ENCODE peak calls at places on chromosomes 16 and 17, in seven cellular contexts. One of them, this sample, is unnamed.
A peak's percentile ranks its signal among the peaks of the same experiment; 100 is the strongest.

GRCh38 chr16:81896902-81897301 is 114.4 kb downstream of the SDR42E1 start:
- DNase-seq in left ventricle myocardium inferior: no peak
- DNase-seq in lower lobe of right lung: no peak
- DNase-seq in effector memory CD4-positive, alpha-beta T cell: no peak
- DNase-seq in body of pancreas: no peak
- DNase-seq in adrenal gland: no peak
- DNase-seq in lung: no peak
- DNase-seq in this sample: no peak

GRCh38 chr17:55354010-55354409 is 67.6 kb downstream of the MMD start:
- DNase-seq in left ventricle myocardium inferior: no peak
- DNase-seq in lower lobe of right lung: no peak
- DNase-seq in effector memory CD4-positive, alpha-beta T cell: no peak
- DNase-seq in body of pancreas: no peak
- DNase-seq in adrenal gland: no peak
- DNase-seq in lung: no peak
- DNase-seq in this sample: no peak

GRCh38 chr17:68511671-68512246 is 471 bp upstream of the PRKAR1A start:
- DNase-seq in left ventricle myocardium inferior: peak; percentile 85
- DNase-seq in lower lobe of right lung: peak; percentile 83
- DNase-seq in effector memory CD4-positive, alpha-beta T cell: peak; percentile 59
- DNase-seq in body of pancreas: peak; percentile 76
- DNase-seq in adrenal gland: peak; percentile 82
- DNase-seq in lung: peak; percentile 84
- DNase-seq in this sample: no peak

GRCh38 chr16:4612977-4613635 is 1.6 kb downstream of the UBALD1 start:
- DNase-seq in left ventricle myocardium inferior: no peak
- DNase-seq in lower lobe of right lung: no peak
- DNase-seq in effector memory CD4-positive, alpha-beta T cell: no peak
- DNase-seq in body of pancreas: no peak
- DNase-seq in adrenal gland: no peak
- DNase-seq in lung: no peak
- DNase-seq in this sample: no peak

GRCh38 chr16:715448-716249 is 731 bp downstream of the METRN start:
- DNase-seq in left ventricle myocardium inferior: no peak
- DNase-seq in lower lobe of right lung: no peak
- DNase-seq in effector memory CD4-positive, alpha-beta T cell: no peak
- DNase-seq in body of pancreas: no peak
- DNase-seq in adrenal gland: no peak
- DNase-seq in lung: no peak
- DNase-seq in this sample: peak; percentile 53

GRCh38 chr17:8360260-8360659 is 16.2 kb downstream of the KRABD2 start:
- DNase-seq in left ventricle myocardium inferior: no peak
- DNase-seq in lower lobe of right lung: no peak
- DNase-seq in effector memory CD4-positive, alpha-beta T cell: no peak
- DNase-seq in body of pancreas: no peak
- DNase-seq in adrenal gland: no peak
- DNase-seq in lung: no peak
- DNase-seq in this sample: no peak

GRCh38 chr16:86211800-86212199 is 298.5 kb upstream of the FOXF1 start:
- DNase-seq in left ventricle myocardium inferior: no peak
- DNase-seq in lower lobe of right lung: no peak
- DNase-seq in effector memory CD4-positive, alpha-beta T cell: no peak
- DNase-seq in body of pancreas: no peak
- DNase-seq in adrenal gland: no peak
- DNase-seq in lung: no peak
- DNase-seq in this sample: no peak

GRCh38 chr17:21283482-21284318 is 811 bp upstream of the MAP2K3 start:
- DNase-seq in left ventricle myocardium inferior: no peak
- DNase-seq in lower lobe of right lung: no peak
- DNase-seq in effector memory CD4-positive, alpha-beta T cell: no peak
- DNase-seq in body of pancreas: peak; percentile 61
- DNase-seq in adrenal gland: peak; percentile 69
- DNase-seq in lung: no peak
- DNase-seq in this sample: no peak

GRCh38 chr16:51636913-51637743 is 486.1 kb upstream of the SALL1 start:
- DNase-seq in left ventricle myocardium inferior: no peak
- DNase-seq in lower lobe of right lung: no peak
- DNase-seq in effector memory CD4-positive, alpha-beta T cell: no peak
- DNase-seq in body of pancreas: no peak
- DNase-seq in adrenal gland: no peak
- DNase-seq in lung: no peak
- DNase-seq in this sample: no peak

GRCh38 chr17:27572665-27573064 is 58.3 kb upstream of the LGALS9 start:
- DNase-seq in left ventricle myocardium inferior: no peak
- DNase-seq in lower lobe of right lung: no peak
- DNase-seq in effector memory CD4-positive, alpha-beta T cell: no peak
- DNase-seq in body of pancreas: no peak
- DNase-seq in adrenal gland: no peak
- DNase-seq in lung: no peak
- DNase-seq in this sample: no peak

GRCh38 chr17:48555183-48555615 is 10.3 kb upstream of the HOXB2 start:
- DNase-seq in left ventricle myocardium inferior: no peak
- DNase-seq in lower lobe of right lung: no peak
- DNase-seq in effector memory CD4-positive, alpha-beta T cell: no peak
- DNase-seq in body of pancreas: no peak
- DNase-seq in adrenal gland: peak; percentile 63
- DNase-seq in lung: no peak
- DNase-seq in this sample: no peak

GRCh38 chr17:48558057-48558456 is 13.1 kb upstream of the HOXB2 start:
- DNase-seq in left ventricle myocardium inferior: no peak
- DNase-seq in lower lobe of right lung: no peak
- DNase-seq in effector memory CD4-positive, alpha-beta T cell: no peak
- DNase-seq in body of pancreas: no peak
- DNase-seq in adrenal gland: no peak
- DNase-seq in lung: no peak
- DNase-seq in this sample: no peak

GRCh38 chr17:48558731-48559608 is 14.1 kb upstream of the HOXB2 start:
- DNase-seq in left ventricle myocardium inferior: no peak
- DNase-seq in lower lobe of right lung: no peak
- DNase-seq in effector memory CD4-positive, alpha-beta T cell: no peak
- DNase-seq in body of pancreas: no peak
- DNase-seq in adrenal gland: peak; percentile 7
- DNase-seq in lung: no peak
- DNase-seq in this sample: no peak

GRCh38 chr17:48555616-48556533 is 11.0 kb upstream of the HOXB2 start:
- DNase-seq in left ventricle myocardium inferior: no peak
- DNase-seq in lower lobe of right lung: no peak
- DNase-seq in effector memory CD4-positive, alpha-beta T cell: no peak
- DNase-seq in body of pancreas: no peak
- DNase-seq in adrenal gland: peak; percentile 53
- DNase-seq in lung: no peak
- DNase-seq in this sample: no peak

GRCh38 chr17:48556534-48557401 is 11.9 kb upstream of the HOXB2 start:
- DNase-seq in left ventricle myocardium inferior: no peak
- DNase-seq in lower lobe of right lung: no peak
- DNase-seq in effector memory CD4-positive, alpha-beta T cell: no peak
- DNase-seq in body of pancreas: no peak
- DNase-seq in adrenal gland: peak; percentile 6
- DNase-seq in lung: no peak
- DNase-seq in this sample: no peak
- H3K4me3 ChIP-seq in left ventricle myocardium inferior: no peak overlapping the region
- H3K4me3 ChIP-seq in lower lobe of right lung: peak overlapping the region; percentile 36
- H3K4me3 ChIP-seq in effector memory CD4-positive, alpha-beta T cell: no peak overlapping the region
- H3K4me3 ChIP-seq in body of pancreas: no peak overlapping the region
- H3K4me3 ChIP-seq in adrenal gland: no peak overlapping the region
- H3K4me3 ChIP-seq in lung: no peak overlapping the region
- H3K4me3 ChIP-seq in this sample: no peak overlapping the region

GRCh38 chr16:89317729-89318429 is 100.4 kb downstream of the ZNF778 start:
- DNase-seq in left ventricle myocardium inferior: no peak
- DNase-seq in lower lobe of right lung: peak; percentile 41
- DNase-seq in effector memory CD4-positive, alpha-beta T cell: no peak
- DNase-seq in body of pancreas: no peak
- DNase-seq in adrenal gland: no peak
- DNase-seq in lung: no peak
- DNase-seq in this sample: no peak

GRCh38 chr16:89315271-89315670 is 97.8 kb downstream of the ZNF778 start:
- DNase-seq in left ventricle myocardium inferior: no peak
- DNase-seq in lower lobe of right lung: no peak
- DNase-seq in effector memory CD4-positive, alpha-beta T cell: no peak
- DNase-seq in body of pancreas: no peak
- DNase-seq in adrenal gland: no peak
- DNase-seq in lung: no peak
- DNase-seq in this sample: no peak

GRCh38 chr16:89317101-89317671 is 99.7 kb downstream of the ZNF778 start:
- DNase-seq in left ventricle myocardium inferior: no peak
- DNase-seq in lower lobe of right lung: peak; percentile 33
- DNase-seq in effector memory CD4-positive, alpha-beta T cell: no peak
- DNase-seq in body of pancreas: no peak
- DNase-seq in adrenal gland: no peak
- DNase-seq in lung: no peak
- DNase-seq in this sample: no peak

GRCh38 chr16:89315791-89316581 is 98.5 kb downstream of the ZNF778 start:
- DNase-seq in left ventricle myocardium inferior: peak; percentile 42
- DNase-seq in lower lobe of right lung: peak; percentile 63
- DNase-seq in effector memory CD4-positive, alpha-beta T cell: peak; percentile 73
- DNase-seq in body of pancreas: no peak
- DNase-seq in adrenal gland: peak; percentile 83
- DNase-seq in lung: peak; percentile 47
- DNase-seq in this sample: peak; percentile 80

GRCh38 chr16:89316701-89317100 is 99.2 kb downstream of the ZNF778 start:
- DNase-seq in left ventricle myocardium inferior: peak; percentile 9
- DNase-seq in lower lobe of right lung: peak; percentile 32
- DNase-seq in effector memory CD4-positive, alpha-beta T cell: no peak
- DNase-seq in body of pancreas: no peak
- DNase-seq in adrenal gland: no peak
- DNase-seq in lung: no peak
- DNase-seq in this sample: no peak
- H3K4me1 ChIP-seq in left ventricle myocardium inferior: peaks cover 98% of the 10 kb centered on the region
- H3K4me1 ChIP-seq in lower lobe of right lung: peaks cover 89% of the 10 kb centered on the region
- H3K4me1 ChIP-seq in effector memory CD4-positive, alpha-beta T cell: peaks cover 86% of the 10 kb centered on the region
- H3K4me1 ChIP-seq in body of pancreas: peaks cover 58% of the 10 kb centered on the region
- H3K4me1 ChIP-seq in adrenal gland: peaks cover 37% of the 10 kb centered on the region
- H3K4me1 ChIP-seq in lung: peaks cover 11% of the 10 kb centered on the region
- H3K4me1 ChIP-seq in this sample: peaks cover 88% of the 10 kb centered on the region

DNA sequence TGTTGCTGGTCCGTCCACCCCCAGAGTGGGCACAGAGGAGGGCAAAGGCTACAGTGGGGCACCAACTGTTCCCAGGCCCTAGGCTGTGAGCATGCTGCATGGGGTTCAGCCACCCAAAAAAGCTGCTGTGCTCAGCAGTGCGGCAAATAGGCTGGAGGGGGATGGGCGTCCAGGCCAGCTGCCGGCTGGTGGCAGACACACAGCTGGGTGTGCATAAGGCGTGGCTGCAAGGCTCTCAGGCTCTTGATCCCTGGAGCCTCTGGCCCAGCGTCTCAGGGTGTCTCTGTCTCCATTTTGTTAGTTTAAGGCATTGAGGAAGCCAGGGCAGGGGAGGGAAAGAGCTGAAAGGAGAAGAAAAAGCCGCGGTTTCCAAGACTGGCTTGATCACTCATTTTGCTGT is 8.8 kb downstream of the RPL19 start:
- DNase-seq in left ventricle myocardium inferior: no peak
- DNase-seq in lower lobe of right lung: peak; percentile 69
- DNase-seq in effector memory CD4-positive, alpha-beta T cell: no peak
- DNase-seq in body of pancreas: no peak
- DNase-seq in adrenal gland: no peak
- DNase-seq in lung: no peak
- DNase-seq in this sample: no peak
- H3K27ac ChIP-seq in left ventricle myocardium inferior: peak overlapping the region; percentile 50
- H3K27ac ChIP-seq in lower lobe of right lung: peak overlapping the region; percentile 60
- H3K27ac ChIP-seq in effector memory CD4-positive, alpha-beta T cell: no peak overlapping the region
- H3K27ac ChIP-seq in body of pancreas: no peak overlapping the region
- H3K27ac ChIP-seq in adrenal gland: no peak overlapping the region
- H3K27ac ChIP-seq in lung: peak overlapping the region; percentile 39
- H3K27ac ChIP-seq in this sample: no peak overlapping the region

GRCh38 chr16:54936086-54936978 is 5.7 kb downstream of the IRX5 start:
- DNase-seq in left ventricle myocardium inferior: no peak
- DNase-seq in lower lobe of right lung: no peak
- DNase-seq in effector memory CD4-positive, alpha-beta T cell: no peak
- DNase-seq in body of pancreas: peak; percentile 16
- DNase-seq in adrenal gland: no peak
- DNase-seq in lung: no peak
- DNase-seq in this sample: no peak

GRCh38 chr16:54936979-54937672 is 6.5 kb downstream of the IRX5 start:
- DNase-seq in left ventricle myocardium inferior: no peak
- DNase-seq in lower lobe of right lung: peak; percentile 80
- DNase-seq in effector memory CD4-positive, alpha-beta T cell: no peak
- DNase-seq in body of pancreas: peak; percentile 24
- DNase-seq in adrenal gland: no peak
- DNase-seq in lung: peak; percentile 72
- DNase-seq in this sample: no peak

GRCh38 chr16:54939537-54940278 is 9.0 kb downstream of the IRX5 start:
- DNase-seq in left ventricle myocardium inferior: no peak
- DNase-seq in lower lobe of right lung: peak; percentile 57
- DNase-seq in effector memory CD4-positive, alpha-beta T cell: no peak
- DNase-seq in body of pancreas: no peak
- DNase-seq in adrenal gland: no peak
- DNase-seq in lung: no peak
- DNase-seq in this sample: no peak

GRCh38 chr16:54938351-54939346 is 8.0 kb downstream of the IRX5 start:
- DNase-seq in left ventricle myocardium inferior: no peak
- DNase-seq in lower lobe of right lung: peak; percentile 63
- DNase-seq in effector memory CD4-positive, alpha-beta T cell: no peak
- DNase-seq in body of pancreas: no peak
- DNase-seq in adrenal gland: no peak
- DNase-seq in lung: no peak
- DNase-seq in this sample: no peak

DNA sequence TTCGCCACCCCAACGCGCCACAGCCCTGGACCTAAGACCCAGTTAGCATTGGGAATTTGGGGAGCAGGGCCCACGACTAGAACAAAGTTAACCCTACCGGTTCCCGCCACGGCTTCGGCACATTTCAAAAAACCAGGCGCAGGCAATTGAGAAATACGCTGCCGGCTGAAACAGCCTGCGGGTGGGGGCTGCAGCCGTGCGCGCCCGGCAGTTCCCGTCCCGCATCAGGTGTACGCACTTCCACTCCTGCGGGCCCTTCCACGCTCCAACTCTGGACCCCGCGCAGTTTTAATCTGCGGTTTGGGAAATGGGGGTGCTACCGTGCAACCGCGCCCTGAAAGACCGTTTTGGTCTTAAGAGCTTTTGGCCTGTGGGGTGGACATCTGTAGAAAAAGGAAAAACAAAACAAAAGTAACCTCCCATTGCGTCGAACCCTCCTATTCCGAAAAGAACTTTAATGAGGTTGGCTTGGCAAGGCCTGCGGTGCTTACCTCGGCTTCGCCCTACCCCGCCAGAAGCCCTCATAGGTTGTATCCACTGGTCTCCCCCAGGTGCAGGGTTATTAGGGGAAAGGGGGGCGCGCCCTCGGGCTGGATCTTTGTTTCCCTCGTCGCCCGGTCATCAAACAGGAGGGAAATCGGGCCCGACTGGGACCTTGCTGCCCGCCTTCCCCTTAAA is 7.1 kb downstream of the IRX5 start:
- DNase-seq in left ventricle myocardium inferior: no peak
- DNase-seq in lower lobe of right lung: no peak
- DNase-seq in effector memory CD4-positive, alpha-beta T cell: no peak
- DNase-seq in body of pancreas: no peak
- DNase-seq in adrenal gland: no peak
- DNase-seq in lung: no peak
- DNase-seq in this sample: no peak
- H3K4me3 ChIP-seq in left ventricle myocardium inferior: peak overlapping the region; percentile 85
- H3K4me3 ChIP-seq in lower lobe of right lung: peak overlapping the region; percentile 68
- H3K4me3 ChIP-seq in effector memory CD4-positive, alpha-beta T cell: peak overlapping the region; percentile 35
- H3K4me3 ChIP-seq in body of pancreas: no peak overlapping the region
- H3K4me3 ChIP-seq in adrenal gland: no peak overlapping the region
- H3K4me3 ChIP-seq in lung: no peak overlapping the region
- H3K4me3 ChIP-seq in this sample: no peak overlapping the region

GRCh38 chr16:89538286-89538685 is 22.2 kb upstream of the RPL13 start:
- DNase-seq in left ventricle myocardium inferior: no peak
- DNase-seq in lower lobe of right lung: no peak
- DNase-seq in effector memory CD4-positive, alpha-beta T cell: no peak
- DNase-seq in body of pancreas: no peak
- DNase-seq in adrenal gland: no peak
- DNase-seq in lung: no peak
- DNase-seq in this sample: no peak
- H3K4me1 ChIP-seq in left ventricle myocardium inferior: peaks cover 37% of the 10 kb centered on the region
- H3K4me1 ChIP-seq in lower lobe of right lung: peaks cover 15% of the 10 kb centered on the region
- H3K4me1 ChIP-seq in effector memory CD4-positive, alpha-beta T cell: peaks cover 21% of the 10 kb centered on the region
- H3K4me1 ChIP-seq in body of pancreas: no peaks in the 10 kb centered on the region
- H3K4me1 ChIP-seq in adrenal gland: no peaks in the 10 kb centered on the region
- H3K4me1 ChIP-seq in lung: peaks cover 6% of the 10 kb centered on the region
- H3K4me1 ChIP-seq in this sample: peaks cover 9% of the 10 kb centered on the region

GRCh38 chr17:43396491-43397060 is 2.2 kb upstream of the ARL4D start:
- DNase-seq in left ventricle myocardium inferior: no peak
- DNase-seq in lower lobe of right lung: no peak
- DNase-seq in effector memory CD4-positive, alpha-beta T cell: no peak
- DNase-seq in body of pancreas: no peak
- DNase-seq in adrenal gland: no peak
- DNase-seq in lung: no peak
- DNase-seq in this sample: no peak
- H3K27ac ChIP-seq in left ventricle myocardium inferior: peak overlapping the region; percentile 61
- H3K27ac ChIP-seq in lower lobe of right lung: peak overlapping the region; percentile 49
- H3K27ac ChIP-seq in effector memory CD4-positive, alpha-beta T cell: no peak overlapping the region
- H3K27ac ChIP-seq in body of pancreas: no peak overlapping the region
- H3K27ac ChIP-seq in adrenal gland: no peak overlapping the region
- H3K27ac ChIP-seq in lung: no peak overlapping the region
- H3K27ac ChIP-seq in this sample: no peak overlapping the region

This sample was measured in naive thymus-derived CD4-positive, alpha-beta T cell.